ENCODE peak calls at places on chromosomes 16 and 17, in seven cellular contexts. X, G, R, I, E, Y and M are unnamed samples.

GRCh38 chr17:64129765-64130558 is at the start of gene ERN1:
- DNase-seq in I (peak; percentile 92), X (peak; percentile 92), R (peak; percentile 81), G (peak; percentile 91), E (peak; percentile 95), Y (peak; percentile 96), M (peak; percentile 85)

GRCh38 chr17:19933221-19933620 is 44.4 kb downstream of the AKAP10 start:
- DNase-seq in R (no peak), Y (no peak), X (no peak), G (peak; percentile 31), E (no peak), I (no peak), M (no peak)

GRCh38 chr16:60478810-60479209 is 1557.4 kb downstream of the CDH8 start:
- DNase-seq in X (no peak), Y (no peak), I (no peak), G (no peak), E (no peak), R (no peak), M (no peak)

GRCh38 chr17:79834575-79835469 is 4.4 kb downstream of the CBX4 start:
- DNase-seq in R (no peak), I (no peak), G (no peak), Y (peak; percentile 90), X (no peak), E (no peak), M (no peak)

GRCh38 chr17:7045492-7046126 is 1.7 kb upstream of the SLC16A11 start:
- DNase-seq in E (peak; percentile 85), Y (no peak), G (peak; percentile 87), X (peak; percentile 71), R (no peak), I (peak; percentile 74), M (peak; percentile 90)

GRCh38 chr16:2954647-2955381 is 9.3 kb upstream of the KREMEN2 start:
- DNase-seq in R (no peak), G (no peak), I (no peak), X (no peak), Y (peak; percentile 32), E (no peak), M (no peak)

GRCh38 chr17:63304704-63305261 is 141.3 kb downstream of the CYB561 start:
- DNase-seq in R (no peak), Y (no peak), I (no peak), E (no peak), X (no peak), G (no peak), M (no peak)

GRCh38 chr17:76887809-76888208 is 19.6 kb downstream of the MGAT5B start:
- DNase-seq in Y (peak; percentile 64), X (no peak), E (no peak), R (no peak), G (no peak), I (no peak), M (no peak)

GRCh38 chr16:57606847-57607501 is 21.5 kb upstream of the ADGRG1 start:
- DNase-seq in E (no peak), X (no peak), G (no peak), R (no peak), Y (no peak), I (no peak), M (peak; percentile 97)

GRCh38 chr17:29977836-29978235 is 36.4 kb downstream of the EFCAB5 start:
- DNase-seq in E (peak; percentile 19), Y (no peak), X (no peak), R (no peak), I (no peak), G (peak; percentile 41), M (peak; percentile 70)

DNA sequence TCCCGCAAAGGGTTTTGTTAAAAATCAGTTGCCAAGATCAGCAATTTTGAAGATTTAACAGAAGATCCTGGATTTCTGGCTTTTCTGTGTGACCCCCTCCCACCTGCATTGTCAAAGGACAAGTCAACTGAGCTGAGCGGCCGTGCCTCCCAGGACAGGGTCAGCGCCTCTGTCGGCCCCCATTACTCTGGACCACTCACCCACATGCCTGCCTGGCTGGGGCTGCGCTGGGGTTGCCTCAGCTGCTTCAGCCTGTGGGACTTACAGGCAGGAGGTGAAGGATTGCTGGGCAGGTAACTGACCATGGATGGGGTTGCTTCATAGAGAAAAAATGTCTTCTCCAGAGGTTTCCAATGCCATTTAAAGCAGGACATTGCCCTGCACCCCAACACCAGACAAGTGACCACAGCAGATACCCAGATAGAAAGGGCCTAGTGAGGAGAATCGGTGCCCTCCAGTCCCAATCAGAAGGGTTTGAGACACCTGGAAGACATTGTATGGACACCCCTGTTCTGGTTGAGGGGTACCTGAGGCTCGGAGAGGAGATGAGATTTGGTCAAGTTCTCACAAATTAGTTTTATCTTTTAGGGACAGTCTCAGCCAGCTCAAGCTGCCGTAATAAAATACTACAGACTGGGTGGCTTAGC is 52.8 kb downstream of the SNX20 start:
- DNase-seq in R (no peak), E (no peak), Y (no peak), X (no peak), G (no peak), I (no peak), M (no peak)
- H4K8ac ChIP-seq in R (no peak overlapping the region), E (no peak overlapping the region), Y (no peak overlapping the region), X (no peak overlapping the region), G (no peak overlapping the region), I (no peak overlapping the region), M (no peak overlapping the region)

DNA sequence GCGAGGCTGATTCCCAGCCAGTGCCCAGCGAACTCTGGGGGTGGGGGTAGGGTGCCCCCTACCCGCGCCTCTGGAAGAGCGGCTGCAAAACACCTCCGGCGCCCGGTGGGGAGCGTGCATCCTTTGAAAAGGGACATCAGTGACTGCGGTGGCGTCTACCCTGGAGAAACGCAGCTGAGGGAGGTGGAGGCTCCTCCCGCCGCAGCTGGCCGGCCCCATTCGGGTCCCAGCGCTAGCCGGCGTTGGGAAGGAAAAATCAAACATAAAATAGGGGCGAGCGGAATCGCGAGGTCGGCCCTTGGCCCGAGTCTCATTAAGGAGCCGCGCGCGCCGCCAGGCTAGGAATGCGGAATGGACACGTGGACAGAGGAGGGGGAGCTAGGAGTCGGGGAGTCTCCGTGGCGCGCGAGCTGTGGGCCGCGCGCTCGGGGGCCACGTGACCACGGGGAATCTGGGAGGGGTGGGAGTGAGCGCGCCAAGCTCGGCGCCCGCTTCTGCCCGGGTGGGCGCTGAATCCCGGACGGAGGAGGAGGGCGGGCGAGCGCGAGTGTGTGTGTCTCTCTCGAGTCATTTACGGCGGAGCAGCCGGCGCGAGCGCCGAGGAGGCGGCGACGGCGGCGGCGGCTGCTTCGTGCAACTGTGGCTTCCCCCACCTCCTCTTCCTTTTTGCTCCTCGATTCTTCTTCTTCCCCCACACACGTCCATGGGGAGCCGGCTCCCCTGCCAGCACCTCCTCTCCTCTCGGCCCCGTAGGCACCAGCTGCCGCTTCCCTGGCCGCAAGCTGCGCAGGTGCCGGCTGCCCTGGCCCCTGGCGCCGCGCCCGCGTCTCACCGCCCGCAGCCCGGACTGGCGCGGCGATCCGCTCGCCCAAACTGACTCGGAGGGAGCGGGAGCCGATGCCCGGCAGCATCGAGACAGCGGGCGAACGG is at the start of gene TMEM132E:
- DNase-seq in R (no peak), E (peak; percentile 17), I (peak; percentile 56), Y (peak; percentile 71), G (peak; percentile 2), X (peak; percentile 67), M (no peak)
- H3K18ac ChIP-seq in R (peak within 1 kb of the TSS; percentile 78), E (no peak within 1 kb of the TSS), I (no peak within 1 kb of the TSS), Y (no peak within 1 kb of the TSS), G (no peak within 1 kb of the TSS), X (peak within 1 kb of the TSS; percentile 93), M (no peak within 1 kb of the TSS)

DNA sequence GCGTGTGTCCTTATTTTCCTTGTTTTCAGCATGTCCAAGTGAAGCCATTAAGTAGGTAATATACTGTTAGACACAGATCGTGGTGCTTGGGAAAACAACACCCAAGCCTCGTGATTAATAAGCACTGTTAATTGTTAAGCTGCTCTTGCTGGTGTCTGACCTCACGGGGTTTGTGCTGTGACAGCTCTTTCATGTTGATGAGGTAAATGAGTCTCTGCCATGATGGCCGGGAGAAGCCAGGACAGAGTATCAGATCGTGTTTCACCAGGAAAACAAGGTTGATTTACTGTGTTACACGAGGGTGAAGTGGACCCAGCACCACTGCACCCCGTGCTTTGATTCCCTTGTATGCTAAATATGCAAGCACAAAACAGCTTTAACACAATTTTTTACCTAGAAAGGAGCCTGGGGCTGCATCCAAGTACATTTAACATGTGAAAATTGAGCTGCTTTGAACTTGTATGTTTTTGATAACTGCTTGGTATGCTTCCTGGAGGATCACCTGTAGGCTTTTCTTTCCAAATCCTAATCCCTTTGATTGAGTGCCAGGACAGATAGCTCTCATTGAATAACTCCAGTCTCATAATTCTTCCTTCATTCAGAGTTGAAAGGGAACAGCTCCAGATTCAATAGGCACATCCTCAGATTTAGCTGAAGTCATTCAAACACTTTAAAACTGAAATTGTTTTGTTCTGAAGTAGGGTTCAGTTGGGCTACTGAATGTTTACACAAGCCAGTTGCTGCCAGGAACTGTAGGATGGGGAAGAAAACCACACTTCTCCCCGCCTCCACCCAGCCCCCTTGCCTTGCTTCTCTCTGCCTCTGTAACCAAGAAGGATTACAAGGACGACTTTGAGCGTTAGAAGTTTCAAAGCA is 287.5 kb downstream of the FTO start:
- DNase-seq in I (peak; percentile 8), G (peak; percentile 75), Y (no peak), R (no peak), E (peak; percentile 72), X (no peak), M (no peak)
- H3K23ac ChIP-seq in I (no peak overlapping the region), G (peak overlapping the region; percentile 7), Y (no peak overlapping the region), R (no peak overlapping the region), E (no peak overlapping the region), X (no peak overlapping the region), M (no peak overlapping the region)

DNA sequence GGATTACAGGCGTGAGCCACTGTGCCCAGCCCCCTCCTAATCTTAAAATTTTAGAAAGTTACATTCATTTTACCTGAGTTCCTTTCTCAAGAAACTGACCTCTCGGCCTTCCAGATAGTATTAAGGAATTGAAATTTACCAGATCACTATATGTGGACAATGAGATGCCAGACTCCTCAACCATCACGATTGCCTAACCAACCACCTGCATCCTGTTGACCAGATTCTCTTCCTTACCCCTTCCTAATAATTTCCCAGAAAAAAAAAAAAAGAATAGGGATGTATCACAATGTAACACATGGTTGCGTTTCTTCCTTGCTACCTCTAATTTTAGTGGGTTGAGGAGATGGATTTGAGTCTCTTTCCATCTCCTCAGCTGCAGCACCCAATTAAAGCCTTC is 72.1 kb downstream of the BMERB1 start:
- DNase-seq in X (no peak), E (no peak), I (no peak), R (no peak), G (no peak), Y (no peak), M (no peak)
- H4K8ac ChIP-seq in X (no peak overlapping the region), E (no peak overlapping the region), I (no peak overlapping the region), R (no peak overlapping the region), G (no peak overlapping the region), Y (no peak overlapping the region), M (no peak overlapping the region)